ENCODE peak calls at places on chromosomes 12 and 14, in six cellular contexts. Y is GM12878, P is K562, N is H1, T is HepG2, J is HCT116. E is an unnamed sample.

GRCh38 chr14:26261368-26262122 is 336.3 kb downstream of the NOVA1 start:
- DNase-seq in Y (no peak), P (no peak), N (peak; percentile 59), T (no peak), J (no peak), E (peak; percentile 23)

GRCh38 chr12:120211904-120212283 is 11.0 kb upstream of the RPLP0 start:
- DNase-seq in Y (no peak), P (no peak), N (no peak), T (no peak), J (no peak), E (no peak)

GRCh38 chr14:61560323-61560722 is 135.0 kb upstream of the HIF1A start:
- DNase-seq in Y (no peak), P (no peak), N (no peak), T (peak; percentile 65), J (no peak), E (no peak)

GRCh38 chr12:49059385-49060232 is 985 bp downstream of the KMT2D start:
- DNase-seq in Y (no peak), P (no peak), N (no peak), T (no peak), J (no peak), E (no peak)

GRCh38 chr14:53955671-53956426 is 776 bp downstream of the BMP4 start:
- DNase-seq in Y (no peak), P (no peak), N (no peak), T (peak; percentile 37), J (no peak), E (no peak)

GRCh38 chr12:80264891-80265290 is 165.6 kb downstream of the OTOGL start:
- DNase-seq in Y (no peak), P (no peak), N (no peak), T (no peak), J (no peak), E (no peak)

GRCh38 chr14:50666772-50667490 is 1.2 kb downstream of the SAV1 start:
- DNase-seq in Y (no peak), P (no peak), N (no peak), T (peak; percentile 37), J (no peak), E (peak; percentile 40)

GRCh38 chr12:121748218-121748570 is 35.6 kb downstream of the TMEM120B start:
- DNase-seq in Y (no peak), P (peak; percentile 33), N (no peak), T (no peak), J (no peak), E (no peak)

GRCh38 chr12:58832920-58833319 is 87.4 kb downstream of the LRIG3 start:
- DNase-seq in Y (no peak), P (no peak), N (no peak), T (no peak), J (no peak), E (no peak)

GRCh38 chr12:59452259-59452658 is 143.6 kb upstream of the SLC16A7 start:
- DNase-seq in Y (no peak), P (no peak), N (no peak), T (no peak), J (no peak), E (no peak)

GRCh38 chr14:93065272-93065730 is 50.4 kb downstream of the ITPK1 start:
- DNase-seq in Y (no peak), P (no peak), N (no peak), T (no peak), J (no peak), E (no peak)

GRCh38 chr14:53011053-53011462 is 60.2 kb upstream of the FERMT2 start:
- DNase-seq in Y (no peak), P (no peak), N (peak; percentile 29), T (peak; percentile 53), J (peak; percentile 21), E (peak; percentile 75)

GRCh38 chr12:26125451-26126339 is 858 bp upstream of the BHLHE41 start:
- DNase-seq in Y (no peak), P (peak; percentile 17), N (no peak), T (peak; percentile 36), J (peak; percentile 69), E (peak; percentile 81)

GRCh38 chr12:76714415-76714814 is 49.5 kb upstream of the ZDHHC17 start:
- DNase-seq in Y (no peak), P (no peak), N (no peak), T (no peak), J (no peak), E (no peak)

GRCh38 chr14:53152909-53153701 is at the start of gene DDHD1:
- DNase-seq in Y (peak; percentile 51), P (peak; percentile 89), N (peak; percentile 33), T (peak; percentile 50), J (peak; percentile 48), E (peak; percentile 33)

GRCh38 chr14:41476526-41476925 is 130.2 kb upstream of the LRFN5 start:
- DNase-seq in Y (no peak), P (no peak), N (no peak), T (no peak), J (no peak), E (no peak)

GRCh38 chr12:68304626-68305025 is 27.5 kb downstream of the MDM1 start:
- DNase-seq in Y (no peak), P (no peak), N (no peak), T (no peak), J (no peak), E (no peak)

GRCh38 chr12:11534064-11534463 is 115.4 kb upstream of the ETV6 start:
- DNase-seq in Y (no peak), P (no peak), N (no peak), T (no peak), J (no peak), E (no peak)

GRCh38 chr14:101020971-101021370 is 117.4 kb upstream of the RTL1 start:
- DNase-seq in Y (no peak), P (no peak), N (no peak), T (no peak), J (no peak), E (no peak)

GRCh38 chr12:87967871-87968270 is 61.3 kb downstream of the C12orf50 start:
- DNase-seq in Y (no peak), P (no peak), N (no peak), T (no peak), J (no peak), E (no peak)

GRCh38 chr12:55932546-55932919 is 1.6 kb downstream of the DGKA start:
- DNase-seq in Y (no peak), P (no peak), N (no peak), T (no peak), J (no peak), E (no peak)

GRCh38 chr14:65002586-65003210 is 16.0 kb downstream of the FNTB start:
- DNase-seq in Y (no peak), P (no peak), N (no peak), T (no peak), J (no peak), E (no peak)
- TF ChIP-seq YY1 in Y (no peak), P (no peak), N (no peak), T (no peak), J (no peak), E (no peak)

GRCh38 chr12:54040148-54040494 is 7.3 kb downstream of the HOXC5 start:
- DNase-seq in Y (no peak), P (peak; percentile 97), N (no peak), T (no peak), J (no peak), E (no peak)
- TF ChIP-seq ZNF274 in Y (no peak), P (no peak), N (no peak), T (no peak), J (no peak), E (no peak)

DNA sequence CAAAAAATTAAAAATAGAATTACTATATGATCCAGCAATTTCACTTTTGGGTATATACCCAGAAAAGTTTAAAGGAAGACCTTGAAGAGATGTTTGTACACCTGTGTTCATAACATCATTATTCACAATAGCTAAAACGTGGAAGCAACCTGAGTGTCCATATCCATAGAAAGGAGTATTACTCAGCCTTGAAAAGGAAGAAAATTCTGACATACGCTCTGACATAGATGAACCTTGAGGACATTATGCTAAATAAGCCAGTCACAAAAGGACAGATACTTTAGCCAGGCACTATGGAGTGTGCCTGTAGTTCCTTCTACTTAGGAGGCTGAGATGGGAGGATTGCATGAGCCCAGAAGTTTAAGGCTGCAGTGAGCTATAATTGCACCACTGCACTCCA is 6.1 kb upstream of the RD3L start:
- DNase-seq in Y (no peak), P (no peak), N (no peak), T (no peak), J (no peak), E (no peak)
- TF ChIP-seq YY1 in Y (no peak), P (no peak), N (no peak), T (no peak), J (no peak), E (no peak)

GRCh38 chr12:24360907-24361306 is 411.4 kb upstream of the SOX5 start:
- DNase-seq in Y (peak; percentile 30), P (no peak), N (no peak), T (peak; percentile 58), J (no peak), E (no peak)
- TF ChIP-seq ZNF274 in Y (no peak), P (no peak), N (no peak), T (no peak), J (no peak), E (no peak)

E was measured in NT2/D1.